ENCODE peak calls at places on chromosome 16, in nine cellular contexts. Y is ovary, H is IMR-90, Q is right lobe of liver, K is body of pancreas, U is esophagus squamous epithelium, D is endothelial cell of umbilical vein, N is sigmoid colon, F is heart left ventricle. Z is an unnamed sample. For H3K4me1, the result is how much of the 10 kb centered on the place peaks cover.

GRCh38 chr16:84768798-84769177 is 51.0 kb upstream of the CRISPLD2 start:
- DNase-seq in U (no peak), F (no peak), D (no peak), K (no peak), Y (no peak), N (no peak), Q (peak), H (no peak), Z (no peak)

GRCh38 chr16:66299349-66299748 is 67.1 kb upstream of the CDH5 start:
- DNase-seq in N (peak), U (no peak), Y (no peak), Q (no peak), D (no peak), F (no peak), H (no peak), K (no peak), Z (no peak)

GRCh38 chr16:29310852-29311314 is 95.6 kb downstream of the NPIPB11 start:
- DNase-seq in Y (peak), D (no peak), U (no peak), Q (peak), F (no peak), N (peak), K (peak), H (no peak), Z (peak)

GRCh38 chr16:88705746-88706287 is 391 bp downstream of the RNF166 start:
- DNase-seq in K (peak), H (no peak), D (peak), U (no peak), Y (no peak), F (no peak), Q (no peak), N (no peak), Z (no peak)

GRCh38 chr16:74456290-74456625 is 35.0 kb upstream of the CLEC18B start:
- DNase-seq in N (no peak), F (no peak), U (no peak), K (no peak), Y (no peak), Q (no peak), D (no peak), H (no peak), Z (no peak)

GRCh38 chr16:86740817-86741799 is 162.8 kb downstream of the FOXL1 start:
- DNase-seq in D (peak), N (peak), F (peak), Q (no peak), Y (no peak), H (peak), K (peak), U (no peak), Z (peak)

GRCh38 chr16:13982446-13982845 is 62.5 kb downstream of the ERCC4 start:
- DNase-seq in N (no peak), D (no peak), F (no peak), Y (no peak), H (no peak), Q (no peak), K (no peak), U (no peak), Z (no peak)

GRCh38 chr16:85391769-85392583 is 221.1 kb upstream of the GSE1 start:
- DNase-seq in F (no peak), U (no peak), Y (no peak), H (peak), Q (peak), N (peak), K (no peak), D (no peak), Z (no peak)

DNA sequence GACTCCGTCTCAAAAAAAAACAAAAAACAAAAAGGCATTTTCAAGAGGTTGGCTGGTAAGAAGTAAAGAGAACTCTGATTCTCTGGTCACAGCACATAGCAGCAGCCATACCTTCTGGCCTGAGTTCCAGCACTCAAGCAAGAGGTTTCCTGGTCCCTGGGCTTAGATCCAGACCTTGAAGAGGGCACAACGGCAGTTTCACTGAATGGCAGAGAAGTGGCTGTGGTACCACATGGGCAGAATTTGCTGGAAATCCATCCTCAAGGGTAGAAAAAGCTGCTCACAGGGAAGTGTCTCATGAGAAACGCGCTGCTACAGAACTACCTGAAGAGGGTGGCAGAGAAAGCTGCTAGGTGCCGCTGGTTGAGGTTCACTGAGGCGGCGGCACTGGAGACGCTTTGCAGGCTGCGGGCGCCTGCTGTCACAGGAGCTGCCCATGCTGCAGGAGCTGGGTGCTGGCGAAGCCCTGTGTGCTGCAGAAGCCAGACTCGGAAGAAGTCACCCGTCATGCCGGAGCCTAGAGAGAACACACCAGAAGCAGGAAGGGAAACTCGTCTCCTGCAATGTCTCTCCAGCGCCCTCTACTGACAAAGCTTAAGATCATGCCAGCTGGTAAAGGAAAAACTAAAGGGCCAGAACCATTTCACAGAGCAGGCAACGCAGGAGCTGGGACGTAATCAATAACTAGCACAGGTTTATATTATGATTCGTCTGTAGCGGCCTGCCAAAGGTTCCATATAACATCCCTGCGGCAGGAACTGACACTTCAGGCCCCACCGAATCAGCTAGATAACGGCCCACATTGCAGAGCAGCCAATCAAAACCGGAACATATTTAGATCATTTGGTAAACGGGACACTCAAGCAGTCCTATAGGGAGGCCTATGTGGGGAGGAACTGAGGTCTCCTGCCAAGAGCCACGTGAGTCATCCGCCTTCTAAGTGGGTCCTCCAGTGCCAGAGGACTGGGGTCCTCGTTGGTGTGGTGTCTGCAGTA is 5.4 kb upstream of the ZNF213 start:
- DNase-seq in D (peak), Q (peak), H (peak), Y (peak), K (peak), F (peak), U (peak), N (peak), Z (peak)
- TF ChIP-seq POLR2A in D (peak), Q (peak), H (no peak), Y (no peak), K (peak), F (no peak), U (peak), N (no peak), Z (no peak)

DNA sequence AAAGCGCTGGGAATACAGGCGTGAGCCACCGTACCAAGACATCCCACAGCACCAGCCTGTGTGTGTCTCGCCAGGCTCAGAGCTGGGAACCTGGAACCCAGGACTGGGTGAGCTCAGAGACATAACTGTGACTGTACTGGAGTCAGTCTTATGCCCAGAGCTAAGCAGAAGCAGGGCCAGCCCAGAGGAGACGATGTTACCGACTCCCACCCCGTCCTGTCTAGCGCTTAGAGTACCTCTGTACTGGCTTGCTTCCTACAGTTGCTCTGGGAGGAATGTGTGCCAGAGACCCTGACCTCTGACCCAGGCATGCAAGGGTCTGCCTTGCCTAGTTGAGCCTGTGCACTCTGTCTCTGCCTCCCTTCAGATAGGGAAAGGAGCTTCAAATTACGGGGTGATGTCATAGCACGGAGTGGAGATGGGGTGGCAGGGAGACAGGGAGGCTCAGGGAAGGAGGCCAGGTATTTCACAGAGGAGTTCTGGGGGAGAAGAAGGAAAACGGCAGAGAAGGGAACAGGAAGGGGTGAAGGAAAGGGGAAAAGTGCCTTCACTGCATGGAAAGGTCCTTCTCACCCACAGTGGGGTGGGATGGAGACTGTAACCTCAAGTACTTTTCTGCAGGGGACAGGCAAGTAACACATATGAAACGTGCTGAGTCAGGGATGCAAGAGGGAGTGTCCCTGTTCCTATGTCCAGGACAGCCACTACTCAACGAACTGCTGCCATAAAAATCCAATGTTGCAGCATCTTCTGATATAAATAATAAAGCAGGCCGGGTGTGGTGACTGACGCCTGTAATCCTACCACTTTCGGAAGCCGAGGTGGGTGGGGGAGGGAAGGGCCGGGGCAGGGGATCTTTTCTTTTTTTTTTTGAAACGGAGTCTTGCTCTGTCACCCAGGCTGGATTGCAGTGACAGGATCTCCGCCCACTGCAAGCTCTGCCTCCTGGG is 5.8 kb upstream of the ARMC5 start:
- DNase-seq in F (no peak), Y (peak), K (no peak), N (peak), D (no peak), H (peak), Q (no peak), U (no peak), Z (no peak)
- H3K4me1 ChIP-seq in F (under half), Y (under half), K (half or more), N (under half), D (under half), H (under half), Q (under half), U (under half), Z (under half)

DNA sequence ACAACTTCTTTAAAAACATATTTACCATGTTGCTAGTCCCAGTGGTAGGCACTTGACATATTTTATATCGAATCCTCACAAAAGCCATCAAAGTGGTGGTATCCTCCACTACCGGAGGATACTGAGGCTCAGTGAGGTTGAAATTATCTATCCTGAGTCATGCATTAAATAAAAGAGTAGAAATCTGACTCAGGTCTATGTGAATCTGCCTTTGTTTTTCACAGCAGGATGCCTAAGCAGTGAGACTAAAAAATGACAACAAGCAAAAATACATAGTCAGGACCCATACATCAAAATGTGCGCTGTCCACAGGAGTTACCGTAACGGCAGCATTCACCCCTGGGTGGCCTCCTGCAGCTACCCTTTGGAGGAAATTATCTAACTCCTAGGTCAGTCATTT is 17.7 kb downstream of the BRD7 start:
- DNase-seq in U (no peak), Q (no peak), K (no peak), D (no peak), H (peak), F (no peak), N (no peak), Y (no peak), Z (no peak)
- TF ChIP-seq POLR2A in U (no peak), Q (no peak), K (no peak), D (no peak), H (no peak), F (no peak), N (no peak), Y (no peak), Z (no peak)

GRCh38 chr16:2150418-2151187 is 2.2 kb downstream of the RAB26 start:
- DNase-seq in H (peak), N (no peak), D (no peak), K (peak), U (no peak), Q (peak), Y (no peak), F (no peak), Z (no peak)
- H3K4me1 ChIP-seq in H (under half), N (under half), D (under half), K (half or more), U (half or more), Q (under half), Y (under half), F (under half), Z (under half)

GRCh38 chr16:2987854-2988253 is 7.6 kb upstream of the PKMYT1 start:
- DNase-seq in K (no peak), U (no peak), D (no peak), F (no peak), Y (no peak), H (no peak), N (no peak), Q (no peak), Z (no peak)

GRCh38 chr16:2987286-2987685 is 7.0 kb upstream of the PKMYT1 start:
- DNase-seq in Y (no peak), Q (no peak), U (no peak), D (no peak), F (no peak), N (no peak), K (no peak), H (no peak), Z (no peak)

GRCh38 chr16:2986623-2987188 is 6.5 kb upstream of the PKMYT1 start:
- DNase-seq in Q (no peak), H (no peak), K (no peak), N (no peak), F (no peak), U (no peak), Y (no peak), D (no peak), Z (no peak)

GRCh38 chr16:2990891-2991290 is 10.6 kb upstream of the PKMYT1 start:
- DNase-seq in N (no peak), F (no peak), K (no peak), H (no peak), U (no peak), Q (no peak), Y (no peak), D (no peak), Z (no peak)

DNA sequence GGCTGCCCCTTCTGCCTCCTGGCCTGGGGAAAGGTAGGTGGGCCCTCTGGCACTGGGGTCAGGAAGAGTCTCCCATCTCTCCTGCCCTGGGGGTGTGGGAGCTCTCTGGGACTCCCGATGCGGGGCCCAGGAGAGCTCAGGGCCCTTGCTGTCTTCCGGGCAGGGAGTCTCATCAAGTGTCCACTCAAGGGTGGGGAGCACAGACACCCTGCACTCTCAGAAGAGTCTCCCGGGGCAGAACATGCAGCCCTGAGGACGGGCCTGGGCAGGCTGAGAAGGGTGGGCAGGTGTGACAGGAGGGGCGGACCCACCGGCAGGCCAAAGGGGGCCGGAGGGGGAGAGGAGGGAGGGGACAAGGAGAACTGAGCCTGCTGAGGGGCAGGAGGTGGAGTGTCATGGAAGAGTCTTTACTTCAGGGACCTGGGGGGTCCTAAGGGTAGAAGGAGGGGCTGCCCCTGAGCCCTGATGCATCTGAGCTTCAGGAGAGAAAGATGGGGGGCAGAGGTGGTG is 8.4 kb upstream of the PKMYT1 start:
- DNase-seq in D (no peak), H (no peak), U (no peak), F (no peak), Q (no peak), N (no peak), K (no peak), Y (no peak), Z (no peak)
- TF ChIP-seq POLR2A in D (no peak), H (no peak), U (no peak), F (no peak), Q (no peak), N (no peak), K (no peak), Y (no peak), Z (no peak)

GRCh38 chr16:57867000-57867561 is 64.8 kb upstream of the KIFC3 start:
- DNase-seq in Y (no peak), K (no peak), D (no peak), N (no peak), H (peak), Q (no peak), U (no peak), F (no peak), Z (no peak)
- H3K4me1 ChIP-seq in Y (under half), K (under half), D (under half), N (under half), H (under half), Q (under half), U (under half), F (under half), Z (under half)

DNA sequence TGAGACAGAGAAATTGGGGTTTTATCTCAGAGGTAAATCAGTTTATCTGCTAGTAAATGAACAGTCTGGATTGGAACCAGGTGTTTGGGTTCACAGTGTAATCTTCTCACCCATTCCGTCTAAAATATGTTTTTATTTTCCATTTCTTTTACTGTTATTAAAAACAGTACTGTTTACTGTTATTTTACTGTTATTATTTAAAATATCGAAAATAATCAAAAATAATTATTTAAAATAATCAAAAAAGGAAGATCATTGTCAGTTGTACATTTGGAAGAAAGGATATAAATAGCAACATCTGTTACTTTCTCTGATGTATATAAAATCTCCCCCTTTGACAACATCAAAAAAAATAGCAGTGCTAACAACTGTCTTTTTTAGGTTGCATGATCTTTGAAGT is 11.5 kb downstream of the NUP93 start:
- DNase-seq in N (no peak), D (no peak), Q (no peak), U (no peak), F (no peak), K (no peak), H (no peak), Y (no peak), Z (no peak)
- TF ChIP-seq POLR2A in N (no peak), D (no peak), Q (no peak), U (no peak), F (no peak), K (no peak), H (no peak), Y (no peak), Z (no peak)

GRCh38 chr16:1708083-1708767 is 2.2 kb downstream of the MAPK8IP3 start:
- DNase-seq in D (no peak), H (no peak), N (no peak), F (no peak), Q (no peak), U (no peak), Y (no peak), K (no peak), Z (no peak)
- H3K4me1 ChIP-seq in D (under half), H (under half), N (under half), F (under half), Q (under half), U (under half), Y (under half), K (under half), Z (under half)